ENCODE peak calls at places on chromosomes 13 and 19, in ten cellular contexts. One of them, this sample, is unnamed.
A peak's percentile ranks its signal among the peaks of the same experiment; 100 is the strongest.

GRCh38 chr13:93307166-93307565 is 80.6 kb downstream of the GPC6 start:
- DNase-seq in OCI-LY7: no peak
- DNase-seq in upper lobe of left lung: no peak
- DNase-seq in hepatocyte: no peak
- DNase-seq in choroid plexus epithelial cell: no peak
- DNase-seq in esophagus squamous epithelium: no peak
- DNase-seq in breast epithelium: no peak
- DNase-seq in fibroblast of pulmonary artery: no peak
- DNase-seq in right lobe of liver: no peak
- DNase-seq in K562: no peak
- DNase-seq in this sample: no peak

GRCh38 chr19:12983561-12984142 is 11.6 kb upstream of the NFIX start:
- DNase-seq in fibroblast of pulmonary artery: peak; percentile 79
- DNase-seq in esophagus squamous epithelium: no peak
- DNase-seq in choroid plexus epithelial cell: peak; percentile 67
- DNase-seq in OCI-LY7: peak; percentile 79
- DNase-seq in upper lobe of left lung: peak; percentile 98
- DNase-seq in breast epithelium: peak; percentile 74
- DNase-seq in K562: peak; percentile 84
- DNase-seq in hepatocyte: peak; percentile 89
- DNase-seq in right lobe of liver: peak; percentile 83
- DNase-seq in this sample: peak; percentile 78

GRCh38 chr13:100361504-100361903 is 227.1 kb downstream of the GGACT start:
- DNase-seq in K562: no peak
- DNase-seq in hepatocyte: no peak
- DNase-seq in esophagus squamous epithelium: no peak
- DNase-seq in right lobe of liver: no peak
- DNase-seq in OCI-LY7: no peak
- DNase-seq in breast epithelium: no peak
- DNase-seq in fibroblast of pulmonary artery: no peak
- DNase-seq in choroid plexus epithelial cell: no peak
- DNase-seq in upper lobe of left lung: no peak
- DNase-seq in this sample: no peak

GRCh38 chr13:109121826-109122225 is 492.4 kb downstream of the MYO16 start:
- DNase-seq in right lobe of liver: no peak
- DNase-seq in OCI-LY7: no peak
- DNase-seq in upper lobe of left lung: no peak
- DNase-seq in hepatocyte: no peak
- DNase-seq in breast epithelium: no peak
- DNase-seq in esophagus squamous epithelium: no peak
- DNase-seq in fibroblast of pulmonary artery: no peak
- DNase-seq in K562: no peak
- DNase-seq in choroid plexus epithelial cell: no peak
- DNase-seq in this sample: no peak

GRCh38 chr19:55811340-55811739 is 20.5 kb downstream of the NLRP11 start:
- DNase-seq in K562: no peak
- DNase-seq in OCI-LY7: no peak
- DNase-seq in esophagus squamous epithelium: no peak
- DNase-seq in hepatocyte: no peak
- DNase-seq in fibroblast of pulmonary artery: no peak
- DNase-seq in breast epithelium: no peak
- DNase-seq in choroid plexus epithelial cell: no peak
- DNase-seq in right lobe of liver: no peak
- DNase-seq in upper lobe of left lung: no peak
- DNase-seq in this sample: no peak

GRCh38 chr13:53142301-53142700 is 113.7 kb downstream of the OLFM4 start:
- DNase-seq in K562: no peak
- DNase-seq in choroid plexus epithelial cell: peak; percentile 35
- DNase-seq in right lobe of liver: no peak
- DNase-seq in upper lobe of left lung: no peak
- DNase-seq in hepatocyte: no peak
- DNase-seq in OCI-LY7: no peak
- DNase-seq in esophagus squamous epithelium: no peak
- DNase-seq in breast epithelium: no peak
- DNase-seq in fibroblast of pulmonary artery: peak; percentile 10
- DNase-seq in this sample: no peak

GRCh38 chr19:47430041-47430802 is 10.9 kb upstream of the MEIS3 start:
- DNase-seq in breast epithelium: no peak
- DNase-seq in esophagus squamous epithelium: no peak
- DNase-seq in hepatocyte: peak; percentile 80
- DNase-seq in OCI-LY7: no peak
- DNase-seq in K562: no peak
- DNase-seq in upper lobe of left lung: peak; percentile 87
- DNase-seq in choroid plexus epithelial cell: peak; percentile 61
- DNase-seq in fibroblast of pulmonary artery: peak; percentile 51
- DNase-seq in right lobe of liver: peak; percentile 56
- DNase-seq in this sample: peak; percentile 38

GRCh38 chr19:57872450-57872849 is 16.4 kb downstream of the ZNF814 start:
- DNase-seq in OCI-LY7: no peak
- DNase-seq in K562: no peak
- DNase-seq in esophagus squamous epithelium: no peak
- DNase-seq in hepatocyte: no peak
- DNase-seq in breast epithelium: no peak
- DNase-seq in choroid plexus epithelial cell: no peak
- DNase-seq in right lobe of liver: no peak
- DNase-seq in upper lobe of left lung: no peak
- DNase-seq in fibroblast of pulmonary artery: no peak
- DNase-seq in this sample: no peak

GRCh38 chr13:113537205-113537604 is 46.7 kb upstream of the DCUN1D2 start:
- DNase-seq in K562: no peak
- DNase-seq in breast epithelium: no peak
- DNase-seq in OCI-LY7: no peak
- DNase-seq in choroid plexus epithelial cell: no peak
- DNase-seq in right lobe of liver: no peak
- DNase-seq in upper lobe of left lung: no peak
- DNase-seq in hepatocyte: no peak
- DNase-seq in fibroblast of pulmonary artery: no peak
- DNase-seq in esophagus squamous epithelium: no peak
- DNase-seq in this sample: no peak

GRCh38 chr13:113668491-113668971 is 1.5 kb downstream of the GRK1 start:
- DNase-seq in choroid plexus epithelial cell: no peak
- DNase-seq in esophagus squamous epithelium: no peak
- DNase-seq in hepatocyte: no peak
- DNase-seq in right lobe of liver: no peak
- DNase-seq in OCI-LY7: no peak
- DNase-seq in upper lobe of left lung: peak; percentile 58
- DNase-seq in fibroblast of pulmonary artery: no peak
- DNase-seq in breast epithelium: no peak
- DNase-seq in K562: no peak
- DNase-seq in this sample: no peak

GRCh38 chr19:54169149-54169731 is 3.7 kb downstream of the TMC4 start:
- DNase-seq in esophagus squamous epithelium: no peak
- DNase-seq in fibroblast of pulmonary artery: no peak
- DNase-seq in K562: no peak
- DNase-seq in OCI-LY7: no peak
- DNase-seq in breast epithelium: no peak
- DNase-seq in right lobe of liver: no peak
- DNase-seq in upper lobe of left lung: no peak
- DNase-seq in hepatocyte: no peak
- DNase-seq in choroid plexus epithelial cell: no peak
- DNase-seq in this sample: no peak

GRCh38 chr13:77898097-77898496 is 20.5 kb downstream of the EDNRB start:
- DNase-seq in breast epithelium: no peak
- DNase-seq in fibroblast of pulmonary artery: peak; percentile 78
- DNase-seq in hepatocyte: no peak
- DNase-seq in OCI-LY7: no peak
- DNase-seq in choroid plexus epithelial cell: no peak
- DNase-seq in right lobe of liver: no peak
- DNase-seq in upper lobe of left lung: no peak
- DNase-seq in esophagus squamous epithelium: no peak
- DNase-seq in K562: no peak
- DNase-seq in this sample: peak; percentile 84

GRCh38 chr13:32829676-32830091 is 186.5 kb upstream of the KL start:
- DNase-seq in OCI-LY7: no peak
- DNase-seq in fibroblast of pulmonary artery: peak; percentile 21
- DNase-seq in esophagus squamous epithelium: no peak
- DNase-seq in hepatocyte: peak; percentile 54
- DNase-seq in choroid plexus epithelial cell: peak; percentile 74
- DNase-seq in breast epithelium: no peak
- DNase-seq in right lobe of liver: no peak
- DNase-seq in upper lobe of left lung: no peak
- DNase-seq in K562: no peak
- DNase-seq in this sample: no peak

GRCh38 chr19:14889994-14890393 is 4.1 kb upstream of the OR7A17 start:
- DNase-seq in OCI-LY7: no peak
- DNase-seq in esophagus squamous epithelium: no peak
- DNase-seq in right lobe of liver: no peak
- DNase-seq in hepatocyte: no peak
- DNase-seq in K562: no peak
- DNase-seq in upper lobe of left lung: no peak
- DNase-seq in choroid plexus epithelial cell: no peak
- DNase-seq in breast epithelium: no peak
- DNase-seq in fibroblast of pulmonary artery: no peak
- DNase-seq in this sample: no peak

GRCh38 chr13:42947925-42948324 is 44.1 kb downstream of the EPSTI1 start:
- DNase-seq in breast epithelium: no peak
- DNase-seq in esophagus squamous epithelium: no peak
- DNase-seq in fibroblast of pulmonary artery: no peak
- DNase-seq in hepatocyte: no peak
- DNase-seq in K562: no peak
- DNase-seq in choroid plexus epithelial cell: no peak
- DNase-seq in right lobe of liver: no peak
- DNase-seq in upper lobe of left lung: peak; percentile 68
- DNase-seq in OCI-LY7: no peak
- DNase-seq in this sample: no peak

GRCh38 chr19:50427997-50428425 is 4.7 kb upstream of the MYBPC2 start:
- DNase-seq in upper lobe of left lung: peak; percentile 95
- DNase-seq in OCI-LY7: peak; percentile 39
- DNase-seq in breast epithelium: peak; percentile 88
- DNase-seq in hepatocyte: peak; percentile 86
- DNase-seq in esophagus squamous epithelium: peak; percentile 44
- DNase-seq in fibroblast of pulmonary artery: peak; percentile 84
- DNase-seq in K562: no peak
- DNase-seq in choroid plexus epithelial cell: peak; percentile 95
- DNase-seq in right lobe of liver: peak; percentile 86
- DNase-seq in this sample: peak; percentile 82

GRCh38 chr13:112434032-112434431 is 57.9 kb downstream of the SPACA7 start:
- DNase-seq in fibroblast of pulmonary artery: no peak
- DNase-seq in hepatocyte: no peak
- DNase-seq in right lobe of liver: no peak
- DNase-seq in OCI-LY7: no peak
- DNase-seq in K562: no peak
- DNase-seq in choroid plexus epithelial cell: no peak
- DNase-seq in upper lobe of left lung: no peak
- DNase-seq in esophagus squamous epithelium: no peak
- DNase-seq in breast epithelium: no peak
- DNase-seq in this sample: no peak

GRCh38 chr19:54949412-54949811 is 2.1 kb upstream of the NLRP7 start:
- DNase-seq in upper lobe of left lung: no peak
- DNase-seq in fibroblast of pulmonary artery: no peak
- DNase-seq in breast epithelium: no peak
- DNase-seq in K562: no peak
- DNase-seq in right lobe of liver: no peak
- DNase-seq in choroid plexus epithelial cell: no peak
- DNase-seq in OCI-LY7: no peak
- DNase-seq in esophagus squamous epithelium: no peak
- DNase-seq in hepatocyte: no peak
- DNase-seq in this sample: peak; percentile 77

GRCh38 chr13:78631077-78631476 is 27.7 kb upstream of the POU4F1 start:
- DNase-seq in esophagus squamous epithelium: no peak
- DNase-seq in choroid plexus epithelial cell: no peak
- DNase-seq in fibroblast of pulmonary artery: no peak
- DNase-seq in right lobe of liver: no peak
- DNase-seq in upper lobe of left lung: no peak
- DNase-seq in K562: no peak
- DNase-seq in breast epithelium: no peak
- DNase-seq in hepatocyte: peak; percentile 19
- DNase-seq in OCI-LY7: no peak
- DNase-seq in this sample: no peak

GRCh38 chr13:44989071-44989889 is at the start of the genes GPALPP1 and NUFIP1:
- DNase-seq in breast epithelium: peak; percentile 85
- DNase-seq in upper lobe of left lung: peak; percentile 89
- DNase-seq in right lobe of liver: peak; percentile 91
- DNase-seq in choroid plexus epithelial cell: peak; percentile 94
- DNase-seq in esophagus squamous epithelium: peak; percentile 60
- DNase-seq in OCI-LY7: peak; percentile 93
- DNase-seq in K562: peak; percentile 86
- DNase-seq in hepatocyte: peak; percentile 96
- DNase-seq in fibroblast of pulmonary artery: peak; percentile 96
- DNase-seq in this sample: peak; percentile 93
- TF ChIP-seq CTCF in breast epithelium: no peak
- TF ChIP-seq CTCF in upper lobe of left lung: no peak
- TF ChIP-seq CTCF in right lobe of liver: no peak
- TF ChIP-seq CTCF in choroid plexus epithelial cell: peak; percentile 8
- TF ChIP-seq CTCF in esophagus squamous epithelium: no peak
- TF ChIP-seq CTCF in OCI-LY7: no peak
- TF ChIP-seq CTCF in K562: no peak
- TF ChIP-seq CTCF in hepatocyte: no peak
- TF ChIP-seq CTCF in fibroblast of pulmonary artery: peak; percentile 4
- TF ChIP-seq CTCF in this sample: no peak

GRCh38 chr19:17079710-17080440 is 4.3 kb downstream of the MYO9B start:
- DNase-seq in choroid plexus epithelial cell: peak; percentile 98
- DNase-seq in fibroblast of pulmonary artery: peak; percentile 98
- DNase-seq in OCI-LY7: peak; percentile 90
- DNase-seq in K562: no peak
- DNase-seq in hepatocyte: peak; percentile 80
- DNase-seq in right lobe of liver: peak; percentile 33
- DNase-seq in upper lobe of left lung: peak; percentile 73
- DNase-seq in esophagus squamous epithelium: peak; percentile 49
- DNase-seq in breast epithelium: peak; percentile 69
- DNase-seq in this sample: peak; percentile 97
- TF ChIP-seq CTCF in choroid plexus epithelial cell: peak; percentile 80
- TF ChIP-seq CTCF in fibroblast of pulmonary artery: peak; percentile 84
- TF ChIP-seq CTCF in OCI-LY7: peak; percentile 78
- TF ChIP-seq CTCF in K562: no peak
- TF ChIP-seq CTCF in hepatocyte: peak; percentile 30
- TF ChIP-seq CTCF in right lobe of liver: peak; percentile 7
- TF ChIP-seq CTCF in upper lobe of left lung: no peak
- TF ChIP-seq CTCF in esophagus squamous epithelium: peak; percentile 19
- TF ChIP-seq CTCF in breast epithelium: peak; percentile 70
- TF ChIP-seq CTCF in this sample: peak; percentile 60

GRCh38 chr13:51797664-51798488 is 6.1 kb downstream of the DHRS12 start:
- DNase-seq in breast epithelium: peak; percentile 80
- DNase-seq in right lobe of liver: peak; percentile 49
- DNase-seq in hepatocyte: peak; percentile 85
- DNase-seq in K562: peak; percentile 26
- DNase-seq in choroid plexus epithelial cell: peak; percentile 80
- DNase-seq in fibroblast of pulmonary artery: peak; percentile 75
- DNase-seq in esophagus squamous epithelium: no peak
- DNase-seq in OCI-LY7: peak; percentile 84
- DNase-seq in upper lobe of left lung: no peak
- DNase-seq in this sample: peak; percentile 84
- TF ChIP-seq CTCF in breast epithelium: peak; percentile 33
- TF ChIP-seq CTCF in right lobe of liver: peak; percentile 53
- TF ChIP-seq CTCF in hepatocyte: peak; percentile 72
- TF ChIP-seq CTCF in K562: peak; percentile 48
- TF ChIP-seq CTCF in choroid plexus epithelial cell: peak; percentile 72
- TF ChIP-seq CTCF in fibroblast of pulmonary artery: peak; percentile 54
- TF ChIP-seq CTCF in esophagus squamous epithelium: no peak
- TF ChIP-seq CTCF in OCI-LY7: peak; percentile 82
- TF ChIP-seq CTCF in upper lobe of left lung: peak; percentile 40
- TF ChIP-seq CTCF in this sample: peak; percentile 53

DNA sequence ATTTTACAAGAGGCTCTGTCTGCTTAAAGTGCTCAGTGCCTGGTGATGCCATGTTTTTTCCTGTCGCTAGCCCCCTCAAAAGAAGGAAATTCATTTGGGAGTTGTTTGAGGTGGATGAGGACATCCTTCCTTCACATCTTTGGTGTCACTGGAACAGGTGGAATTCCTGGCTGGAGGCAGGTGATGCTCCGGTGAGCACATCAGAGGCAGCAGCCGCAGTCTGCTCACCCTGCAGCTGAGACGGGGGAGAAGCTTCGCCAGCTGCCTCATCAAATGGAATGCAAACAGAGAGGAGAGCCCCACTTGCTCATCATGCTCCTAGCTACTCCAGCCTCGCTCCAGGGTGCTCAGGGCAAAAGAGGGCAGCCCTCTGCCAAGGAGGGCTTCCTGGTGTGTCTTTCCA is 74.1 kb upstream of the UBL3 start:
- DNase-seq in hepatocyte: peak; percentile 36
- DNase-seq in esophagus squamous epithelium: no peak
- DNase-seq in K562: no peak
- DNase-seq in right lobe of liver: no peak
- DNase-seq in upper lobe of left lung: no peak
- DNase-seq in OCI-LY7: no peak
- DNase-seq in fibroblast of pulmonary artery: peak; percentile 15
- DNase-seq in breast epithelium: no peak
- DNase-seq in choroid plexus epithelial cell: peak; percentile 75
- DNase-seq in this sample: no peak
- TF ChIP-seq CTCF in hepatocyte: no peak
- TF ChIP-seq CTCF in esophagus squamous epithelium: no peak
- TF ChIP-seq CTCF in K562: no peak
- TF ChIP-seq CTCF in right lobe of liver: no peak
- TF ChIP-seq CTCF in upper lobe of left lung: no peak
- TF ChIP-seq CTCF in OCI-LY7: peak; percentile 58
- TF ChIP-seq CTCF in fibroblast of pulmonary artery: no peak
- TF ChIP-seq CTCF in breast epithelium: no peak
- TF ChIP-seq CTCF in choroid plexus epithelial cell: no peak
- TF ChIP-seq CTCF in this sample: no peak

This sample was measured in GM12865.